ENCODE peak calls at places on chromosome 17, in five cellular contexts. One of them, this sample, is unnamed.

GRCh38 chr17:16419929-16420271 is 4.5 kb downstream of the TRPV2 start:
- DNase-seq in stimulated activated naive CD8-positive, alpha-beta T cell treated with anti-CD3 and anti-CD28 coated beads, Interleukin-15, amount 100 ng/mL, for 72 hours: peak; percentile 43
- DNase-seq in COLO829: no peak
- DNase-seq in iPS-NIHi11: peak; percentile 1
- DNase-seq in K562: peak; percentile 28
- DNase-seq in this sample: no peak

GRCh38 chr17:20612635-20613034 is 33.1 kb downstream of the CDRT15L2 start:
- DNase-seq in stimulated activated naive CD8-positive, alpha-beta T cell treated with anti-CD3 and anti-CD28 coated beads, Interleukin-15, amount 100 ng/mL, for 72 hours: no peak
- DNase-seq in COLO829: no peak
- DNase-seq in iPS-NIHi11: no peak
- DNase-seq in K562: no peak
- DNase-seq in this sample: no peak

GRCh38 chr17:65249774-65250173 is 112.6 kb downstream of the RGS9 start:
- DNase-seq in stimulated activated naive CD8-positive, alpha-beta T cell treated with anti-CD3 and anti-CD28 coated beads, Interleukin-15, amount 100 ng/mL, for 72 hours: no peak
- DNase-seq in COLO829: no peak
- DNase-seq in iPS-NIHi11: no peak
- DNase-seq in K562: no peak
- DNase-seq in this sample: no peak

GRCh38 chr17:74639704-74640142 is 16.2 kb upstream of the CD300E start:
- DNase-seq in stimulated activated naive CD8-positive, alpha-beta T cell treated with anti-CD3 and anti-CD28 coated beads, Interleukin-15, amount 100 ng/mL, for 72 hours: peak; percentile 13
- DNase-seq in COLO829: no peak
- DNase-seq in iPS-NIHi11: no peak
- DNase-seq in K562: no peak
- DNase-seq in this sample: peak; percentile 33

GRCh38 chr17:30379303-30380105 is 777 bp downstream of the CPD start:
- DNase-seq in stimulated activated naive CD8-positive, alpha-beta T cell treated with anti-CD3 and anti-CD28 coated beads, Interleukin-15, amount 100 ng/mL, for 72 hours: peak; percentile 28
- DNase-seq in COLO829: no peak
- DNase-seq in iPS-NIHi11: no peak
- DNase-seq in K562: peak; percentile 25
- DNase-seq in this sample: peak; percentile 18

GRCh38 chr17:50290074-50290702 is 15.9 kb downstream of the TMEM92 start:
- DNase-seq in stimulated activated naive CD8-positive, alpha-beta T cell treated with anti-CD3 and anti-CD28 coated beads, Interleukin-15, amount 100 ng/mL, for 72 hours: no peak
- DNase-seq in COLO829: peak; percentile 25
- DNase-seq in iPS-NIHi11: no peak
- DNase-seq in K562: no peak
- DNase-seq in this sample: peak; percentile 66

GRCh38 chr17:47184671-47185070 is 4.4 kb downstream of the CDC27 start:
- DNase-seq in stimulated activated naive CD8-positive, alpha-beta T cell treated with anti-CD3 and anti-CD28 coated beads, Interleukin-15, amount 100 ng/mL, for 72 hours: no peak
- DNase-seq in COLO829: no peak
- DNase-seq in iPS-NIHi11: no peak
- DNase-seq in K562: no peak
- DNase-seq in this sample: no peak

GRCh38 chr17:20200016-20200788 is 191.0 kb downstream of the SPECC1 start:
- DNase-seq in stimulated activated naive CD8-positive, alpha-beta T cell treated with anti-CD3 and anti-CD28 coated beads, Interleukin-15, amount 100 ng/mL, for 72 hours: no peak
- DNase-seq in COLO829: no peak
- DNase-seq in iPS-NIHi11: no peak
- DNase-seq in K562: no peak
- DNase-seq in this sample: no peak

GRCh38 chr17:39632153-39632941 is 4.6 kb upstream of the STARD3 start:
- DNase-seq in stimulated activated naive CD8-positive, alpha-beta T cell treated with anti-CD3 and anti-CD28 coated beads, Interleukin-15, amount 100 ng/mL, for 72 hours: no peak
- DNase-seq in COLO829: peak; percentile 41
- DNase-seq in iPS-NIHi11: no peak
- DNase-seq in K562: no peak
- DNase-seq in this sample: peak; percentile 89

GRCh38 chr17:14301761-14302401 is 1.0 kb downstream of the HS3ST3B1 start:
- DNase-seq in stimulated activated naive CD8-positive, alpha-beta T cell treated with anti-CD3 and anti-CD28 coated beads, Interleukin-15, amount 100 ng/mL, for 72 hours: peak; percentile 69
- DNase-seq in COLO829: no peak
- DNase-seq in iPS-NIHi11: no peak
- DNase-seq in K562: no peak
- DNase-seq in this sample: no peak

GRCh38 chr17:64449545-64449944 is 630 bp downstream of the MILR1 start:
- DNase-seq in stimulated activated naive CD8-positive, alpha-beta T cell treated with anti-CD3 and anti-CD28 coated beads, Interleukin-15, amount 100 ng/mL, for 72 hours: no peak
- DNase-seq in COLO829: no peak
- DNase-seq in iPS-NIHi11: no peak
- DNase-seq in K562: no peak
- DNase-seq in this sample: no peak